ENCODE peak calls at places on chromosomes 16 and 17, in four cellular contexts. F is mesendoderm, E is non-pigmented ciliary epithelial cell, T is Panc1. V is an unnamed sample.

GRCh38 chr16:11914759-11915643 is 755 bp downstream of the GSPT1 start:
- DNase-seq in F (peak; percentile 59), E (no peak), T (no peak), V (peak; percentile 16)

GRCh38 chr16:79595916-79596450 is 4.6 kb downstream of the MAF start:
- DNase-seq in F (no peak), E (no peak), T (no peak), V (no peak)

GRCh38 chr17:18172528-18173278 is 10.9 kb upstream of the ALKBH5 start:
- DNase-seq in F (no peak), E (no peak), T (no peak), V (no peak)

GRCh38 chr17:44367219-44367618 is 3.6 kb upstream of the FAM171A2 start:
- DNase-seq in F (no peak), E (no peak), T (no peak), V (no peak)

GRCh38 chr16:7689234-7689633 is 356.6 kb downstream of the RBFOX1 start:
- DNase-seq in F (peak; percentile 82), E (no peak), T (no peak), V (no peak)

GRCh38 chr16:60107467-60107866 is 1373.4 kb upstream of the GOT2 start:
- DNase-seq in F (no peak), E (no peak), T (no peak), V (no peak)

GRCh38 chr16:57623251-57624043 is 5.0 kb upstream of the ADGRG1 start:
- DNase-seq in F (peak; percentile 76), E (no peak), T (no peak), V (no peak)

GRCh38 chr16:65737831-65738230 is 616.0 kb upstream of the CDH11 start:
- DNase-seq in F (peak; percentile 67), E (no peak), T (no peak), V (no peak)

GRCh38 chr16:19505600-19506303 is 16.1 kb downstream of the GDE1 start:
- DNase-seq in F (no peak), E (no peak), T (no peak), V (no peak)

GRCh38 chr16:57470683-57471082 is 8.2 kb downstream of the POLR2C start:
- DNase-seq in F (no peak), E (no peak), T (no peak), V (no peak)

GRCh38 chr17:205176-205538 is 23.7 kb upstream of the DOC2B start:
- DNase-seq in F (no peak), E (no peak), T (no peak), V (no peak)

GRCh38 chr16:57607676-57608461 is 20.6 kb upstream of the ADGRG1 start:
- DNase-seq in F (no peak), E (no peak), T (no peak), V (no peak)

GRCh38 chr16:65975049-65975708 is 391.3 kb upstream of the CDH5 start:
- DNase-seq in F (peak; percentile 70), E (peak; percentile 17), T (no peak), V (no peak)

GRCh38 chr16:74901606-74902005 is 83.3 kb downstream of the WDR59 start:
- DNase-seq in F (no peak), E (no peak), T (no peak), V (no peak)

GRCh38 chr17:76641501-76641900 is 2.1 kb downstream of the ST6GALNAC1 start:
- DNase-seq in F (peak; percentile 70), E (no peak), T (no peak), V (no peak)

GRCh38 chr16:3157229-3158013 is 22.6 kb downstream of the ZNF213 start:
- DNase-seq in F (peak; percentile 99), E (peak; percentile 97), T (peak; percentile 99), V (no peak)

GRCh38 chr17:39094607-39095308 is 56.7 kb downstream of the PLXDC1 start:
- DNase-seq in F (no peak), E (no peak), T (no peak), V (no peak)

GRCh38 chr17:30521766-30522165 is 44.6 kb downstream of the GOSR1 start:
- DNase-seq in F (no peak), E (no peak), T (no peak), V (no peak)

GRCh38 chr17:47275245-47275984 is 21.8 kb downstream of the ITGB3 start:
- DNase-seq in F (peak; percentile 89), E (peak; percentile 45), T (no peak), V (peak; percentile 57)

GRCh38 chr16:56943761-56944375 is 11.9 kb downstream of the HERPUD1 start:
- DNase-seq in F (no peak), E (no peak), T (no peak), V (no peak)

GRCh38 chr17:62017912-62018311 is 47.2 kb downstream of the MED13 start:
- DNase-seq in F (no peak), E (peak; percentile 4), T (no peak), V (no peak)

GRCh38 chr16:89343501-89344291 is 126.2 kb downstream of the ZNF778 start:
- DNase-seq in F (no peak), E (no peak), T (no peak), V (no peak)

GRCh38 chr17:14203392-14203791 is 33.3 kb downstream of the CDRT15 start:
- DNase-seq in F (peak; percentile 36), E (no peak), T (no peak), V (no peak)

GRCh38 chr17:66540131-66540781 is 237.8 kb downstream of the PRKCA start:
- DNase-seq in F (peak; percentile 49), E (no peak), T (no peak), V (no peak)

GRCh38 chr16:76346210-76346609 is 69.0 kb downstream of the CNTNAP4 start:
- DNase-seq in F (no peak), E (no peak), T (no peak), V (no peak)

GRCh38 chr17:15321556-15322250 is 19.7 kb downstream of the TEKT3 start:
- DNase-seq in F (no peak), E (peak; percentile 27), T (no peak), V (no peak)

GRCh38 chr17:43003542-43004172 is 2.9 kb upstream of the IFI35 start:
- DNase-seq in F (peak; percentile 78), E (no peak), T (no peak), V (no peak)

GRCh38 chr16:17571499-17572093 is 100.8 kb upstream of the XYLT1 start:
- DNase-seq in F (no peak), E (no peak), T (no peak), V (no peak)

GRCh38 chr16:87416826-87417471 is 24.8 kb downstream of the MAP1LC3B start:
- DNase-seq in F (no peak), E (no peak), T (no peak), V (no peak)

GRCh38 chr17:43900858-43901754 is 6.2 kb downstream of the MPP2 start:
- DNase-seq in F (peak; percentile 59), E (no peak), T (no peak), V (no peak)